ENCODE peak calls at places on chromosomes 2 and 18, in ten cellular contexts. I is Caco-2, W is heart right ventricle, J is LNCaP clone FGC, R is PC-3, N is psoas muscle, E is AG04449, G is AG04450, H is uterus, O is body of pancreas. S is an unnamed sample.

GRCh38 chr2:28616618-28617017 is 120.8 kb downstream of the PLB1 start:
- DNase-seq in I (no peak), W (no peak), J (no peak), R (no peak), N (no peak), E (no peak), G (no peak), H (no peak), O (no peak), S (no peak)

GRCh38 chr2:48026865-48027264 is 120.6 kb upstream of the FBXO11 start:
- DNase-seq in I (no peak), W (no peak), J (no peak), R (no peak), N (no peak), E (no peak), G (no peak), H (no peak), O (no peak), S (no peak)

GRCh38 chr2:205563646-205564045 is 118.7 kb upstream of the NRP2 start:
- DNase-seq in I (peak), W (no peak), J (no peak), R (peak), N (no peak), E (no peak), G (no peak), H (no peak), O (peak), S (no peak)

GRCh38 chr2:98608962-98609604 is 694 bp downstream of the UNC50 start:
- DNase-seq in I (no peak), W (peak), J (no peak), R (peak), N (no peak), E (no peak), G (no peak), H (no peak), O (no peak), S (no peak)

GRCh38 chr18:35432565-35433001 is 55.4 kb upstream of the ZNF396 start:
- DNase-seq in I (no peak), W (no peak), J (no peak), R (no peak), N (no peak), E (peak), G (no peak), H (no peak), O (no peak), S (no peak)

GRCh38 chr2:82258151-82258550 is 1953.6 kb upstream of the LRRTM1 start:
- DNase-seq in I (no peak), W (no peak), J (no peak), R (peak), N (no peak), E (no peak), G (no peak), H (no peak), O (no peak), S (no peak)

GRCh38 chr2:189260361-189260761 is 80.8 kb upstream of the COL5A2 start:
- DNase-seq in I (no peak), W (no peak), J (no peak), R (no peak), N (no peak), E (no peak), G (no peak), H (no peak), O (no peak), S (no peak)

GRCh38 chr2:240604291-240604938 is 17.9 kb downstream of the CAPN10 start:
- DNase-seq in I (peak), W (peak), J (peak), R (peak), N (peak), E (no peak), G (no peak), H (peak), O (peak), S (no peak)

GRCh38 chr2:30984141-30984540 is 154.1 kb downstream of the GALNT14 start:
- DNase-seq in I (no peak), W (peak), J (no peak), R (no peak), N (no peak), E (no peak), G (no peak), H (no peak), O (no peak), S (no peak)

GRCh38 chr18:24397131-24397693 is 412 bp downstream of the OSBPL1A start:
- DNase-seq in I (peak), W (peak), J (peak), R (peak), N (no peak), E (peak), G (peak), H (peak), O (peak), S (peak)

GRCh38 chr2:57543211-57543610 is 503.4 kb upstream of the VRK2 start:
- DNase-seq in I (no peak), W (no peak), J (peak), R (no peak), N (no peak), E (no peak), G (no peak), H (no peak), O (no peak), S (no peak)

GRCh38 chr2:222440670-222441422 is 16.5 kb downstream of the SGPP2 start:
- DNase-seq in I (no peak), W (no peak), J (no peak), R (peak), N (no peak), E (peak), G (peak), H (no peak), O (no peak), S (no peak)

GRCh38 chr2:123303735-123304134 is 721.4 kb upstream of the CNTNAP5 start:
- DNase-seq in I (no peak), W (no peak), J (no peak), R (no peak), N (no peak), E (no peak), G (no peak), H (no peak), O (no peak), S (no peak)

GRCh38 chr2:150878347-150878746 is 383.3 kb downstream of the RBM43 start:
- DNase-seq in I (peak), W (no peak), J (no peak), R (peak), N (no peak), E (no peak), G (no peak), H (no peak), O (no peak), S (peak)

GRCh38 chr2:177727577-177728351 is 335.2 kb downstream of the AGPS start:
- DNase-seq in I (no peak), W (no peak), J (no peak), R (no peak), N (no peak), E (no peak), G (no peak), H (no peak), O (no peak), S (no peak)

GRCh38 chr2:105261061-105261460 is 19.5 kb downstream of the GPR45 start:
- DNase-seq in I (no peak), W (no peak), J (no peak), R (no peak), N (no peak), E (peak), G (peak), H (peak), O (no peak), S (peak)

GRCh38 chr2:241981076-241981700 is 111.7 kb downstream of the RTP5 start:
- DNase-seq in I (no peak), W (no peak), J (no peak), R (no peak), N (no peak), E (no peak), G (no peak), H (no peak), O (no peak), S (no peak)

GRCh38 chr2:222939208-222939846 is 78.5 kb downstream of the ACSL3 start:
- DNase-seq in I (peak), W (peak), J (peak), R (peak), N (no peak), E (no peak), G (no peak), H (no peak), O (peak), S (peak)

GRCh38 chr18:72768681-72769229 is 99.0 kb downstream of the NETO1 start:
- DNase-seq in I (no peak), W (no peak), J (peak), R (no peak), N (no peak), E (no peak), G (no peak), H (no peak), O (no peak), S (no peak)

GRCh38 chr2:192070099-192070498 is 124.6 kb downstream of the TMEFF2 start:
- DNase-seq in I (no peak), W (no peak), J (no peak), R (peak), N (no peak), E (no peak), G (no peak), H (no peak), O (no peak), S (no peak)

GRCh38 chr2:101473911-101474751 is 781 bp downstream of the RFX8 start:
- DNase-seq in I (peak), W (peak), J (no peak), R (peak), N (peak), E (no peak), G (no peak), H (peak), O (peak), S (no peak)

GRCh38 chr18:46325836-46326235 is 221.7 kb downstream of the HAUS1 start:
- DNase-seq in I (no peak), W (no peak), J (no peak), R (no peak), N (no peak), E (no peak), G (no peak), H (no peak), O (no peak), S (peak)

GRCh38 chr2:40103590-40103989 is 324.5 kb upstream of the THUMPD2 start:
- DNase-seq in I (no peak), W (no peak), J (no peak), R (no peak), N (no peak), E (no peak), G (peak), H (no peak), O (no peak), S (peak)

GRCh38 chr2:40103163-40103562 is 324.1 kb upstream of the THUMPD2 start:
- DNase-seq in I (no peak), W (no peak), J (no peak), R (no peak), N (no peak), E (peak), G (peak), H (no peak), O (no peak), S (peak)

GRCh38 chr2:40106061-40106460 is 327.0 kb upstream of the THUMPD2 start:
- DNase-seq in I (no peak), W (no peak), J (no peak), R (no peak), N (no peak), E (no peak), G (no peak), H (no peak), O (no peak), S (peak)

GRCh38 chr2:40101076-40101688 is 322.1 kb upstream of the THUMPD2 start:
- DNase-seq in I (no peak), W (no peak), J (no peak), R (no peak), N (no peak), E (peak), G (peak), H (no peak), O (no peak), S (peak)

DNA sequence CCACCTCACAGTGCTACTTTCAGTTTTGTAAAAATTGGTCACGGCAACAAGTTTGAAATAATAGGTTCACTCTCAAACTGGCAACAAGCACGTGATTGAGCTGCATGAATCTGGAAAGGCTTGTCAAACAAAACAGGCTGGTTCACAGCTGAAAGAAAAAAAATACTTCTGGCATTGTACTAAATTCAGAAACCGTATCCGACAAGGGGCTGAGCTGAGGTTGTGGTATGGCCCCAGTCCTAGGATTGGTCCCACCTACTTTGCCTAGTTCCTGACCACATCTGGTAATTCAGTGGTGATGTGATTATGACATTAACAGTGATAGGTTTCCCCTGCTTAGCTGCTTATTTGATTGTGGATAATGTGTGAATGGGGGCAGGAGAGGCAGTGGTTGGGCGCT is 326.5 kb upstream of the THUMPD2 start:
- DNase-seq in I (no peak), W (no peak), J (no peak), R (no peak), N (no peak), E (no peak), G (no peak), H (no peak), O (no peak), S (peak)
- H3K4me3 ChIP-seq in I (no peak), W (no peak), J (no peak), R (no peak), N (no peak), E (no peak), G (no peak), H (no peak), O (no peak), S (no peak)

GRCh38 chr2:20594048-20594750 is 56.7 kb downstream of the HS1BP3 start:
- DNase-seq in I (no peak), W (no peak), J (no peak), R (no peak), N (no peak), E (no peak), G (no peak), H (no peak), O (peak), S (no peak)

GRCh38 chr2:20594957-20595356 is 55.9 kb downstream of the HS1BP3 start:
- DNase-seq in I (no peak), W (no peak), J (no peak), R (no peak), N (no peak), E (no peak), G (no peak), H (peak), O (peak), S (no peak)

GRCh38 chr2:20596973-20597867 is 53.7 kb downstream of the HS1BP3 start:
- DNase-seq in I (peak), W (peak), J (no peak), R (no peak), N (peak), E (no peak), G (no peak), H (peak), O (peak), S (no peak)

GRCh38 chr2:20596193-20596972 is 54.5 kb downstream of the HS1BP3 start:
- DNase-seq in I (no peak), W (no peak), J (no peak), R (no peak), N (no peak), E (no peak), G (no peak), H (no peak), O (peak), S (no peak)

GRCh38 chr2:20595439-20596192 is 55.3 kb downstream of the HS1BP3 start:
- DNase-seq in I (no peak), W (no peak), J (no peak), R (peak), N (no peak), E (no peak), G (no peak), H (peak), O (peak), S (peak)
- H3K4me3 ChIP-seq in I (no peak), W (no peak), J (no peak), R (no peak), N (no peak), E (no peak), G (no peak), H (no peak), O (no peak), S (no peak)

GRCh38 chr2:262117-262516 is 1.7 kb downstream of the SH3YL1 start:
- DNase-seq in I (no peak), W (no peak), J (no peak), R (no peak), N (no peak), E (no peak), G (no peak), H (no peak), O (no peak), S (peak)
- H3K4me3 ChIP-seq in I (no peak), W (no peak), J (no peak), R (peak), N (no peak), E (no peak), G (no peak), H (no peak), O (no peak), S (no peak)

DNA sequence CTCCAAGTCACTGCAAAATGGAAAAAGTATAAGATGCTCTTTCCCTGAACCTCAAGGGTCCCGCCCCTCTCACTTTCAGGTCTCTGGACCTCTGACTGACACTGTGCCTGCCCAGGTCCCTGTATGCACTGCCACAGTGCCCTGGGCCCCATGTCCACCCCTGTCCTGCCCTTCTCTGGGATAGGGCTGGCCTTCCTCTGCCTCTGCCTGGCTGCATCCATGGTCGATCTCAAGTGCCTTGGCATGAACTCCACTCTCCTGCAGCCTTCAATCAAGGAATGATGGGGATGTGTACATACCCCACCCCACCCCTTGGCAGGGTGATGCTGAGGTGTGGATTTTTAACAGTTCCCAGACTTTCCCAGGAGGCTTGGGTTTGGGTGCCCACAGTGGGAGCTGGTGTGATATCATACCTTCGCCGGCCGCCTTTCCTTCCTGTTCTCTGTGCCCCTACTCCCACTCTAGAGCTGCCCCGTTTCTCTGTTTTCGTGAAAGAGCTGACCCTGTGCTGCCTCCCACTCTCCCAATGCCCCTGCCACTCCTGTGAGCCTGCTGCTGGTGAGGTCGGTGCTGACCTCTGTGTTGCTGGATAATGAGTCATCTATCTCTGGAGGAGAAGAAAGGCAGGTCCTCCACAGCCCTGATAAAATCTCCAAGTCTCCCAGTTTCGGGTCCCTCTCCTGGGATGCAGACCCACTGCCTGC is 18.9 kb downstream of the PTPN18 start:
- DNase-seq in I (no peak), W (no peak), J (no peak), R (no peak), N (no peak), E (no peak), G (no peak), H (no peak), O (no peak), S (no peak)
- H3K4me3 ChIP-seq in I (no peak), W (no peak), J (no peak), R (no peak), N (no peak), E (peak), G (no peak), H (no peak), O (no peak), S (no peak)

DNA sequence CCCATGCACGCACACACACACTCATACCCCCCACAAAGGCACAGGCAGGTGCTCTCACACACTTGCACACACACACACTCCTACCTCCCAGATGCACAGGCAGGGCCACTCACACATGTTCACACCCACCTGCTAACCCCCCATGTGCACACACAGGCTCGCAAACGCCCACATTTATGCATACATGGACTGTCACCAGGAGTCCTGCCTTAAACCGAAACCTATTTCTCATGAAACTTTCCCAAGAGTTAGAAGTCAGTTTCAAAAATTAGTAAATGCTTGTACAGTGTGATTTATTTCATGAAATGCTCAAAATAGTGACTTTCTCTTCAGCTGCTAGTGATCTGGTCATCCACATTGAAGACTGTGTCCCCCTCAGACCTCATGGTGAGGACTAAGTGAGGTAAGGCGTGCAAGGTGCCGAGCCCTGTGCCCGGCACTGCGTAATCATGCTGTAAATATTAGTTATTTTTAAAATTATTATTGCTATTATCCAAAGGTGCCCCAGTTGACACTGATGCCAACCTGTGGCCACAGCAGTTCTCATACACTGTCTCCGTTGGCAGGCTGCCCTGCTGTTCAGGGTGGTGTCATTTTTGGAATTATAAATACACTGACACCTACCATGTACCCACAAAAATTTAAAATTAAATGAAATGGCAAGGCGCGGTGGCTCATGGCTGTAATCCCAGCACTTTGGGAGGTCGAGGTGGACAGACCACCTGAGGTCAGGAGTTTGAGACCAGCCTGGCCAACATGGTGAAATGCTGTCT is 12.4 kb downstream of the CNNM4 start:
- DNase-seq in I (no peak), W (peak), J (no peak), R (no peak), N (no peak), E (no peak), G (no peak), H (no peak), O (no peak), S (no peak)
- H3K4me3 ChIP-seq in I (no peak), W (peak), J (no peak), R (no peak), N (no peak), E (no peak), G (no peak), H (no peak), O (no peak), S (no peak)

GRCh38 chr2:60484080-60484737 is 69.2 kb downstream of the BCL11A start:
- DNase-seq in I (no peak), W (peak), J (no peak), R (no peak), N (no peak), E (peak), G (peak), H (no peak), O (no peak), S (no peak)
- H3K4me3 ChIP-seq in I (no peak), W (no peak), J (no peak), R (no peak), N (no peak), E (peak), G (no peak), H (no peak), O (no peak), S (no peak)

GRCh38 chr18:9148239-9148552 is 11.6 kb downstream of the ANKRD12 start:
- DNase-seq in I (no peak), W (no peak), J (no peak), R (no peak), N (no peak), E (no peak), G (no peak), H (no peak), O (no peak), S (no peak)

GRCh38 chr18:9153281-9153680 is 16.7 kb downstream of the ANKRD12 start:
- DNase-seq in I (no peak), W (no peak), J (no peak), R (no peak), N (no peak), E (no peak), G (no peak), H (no peak), O (no peak), S (no peak)

GRCh38 chr18:9146224-9146623 is 9.6 kb downstream of the ANKRD12 start:
- DNase-seq in I (no peak), W (no peak), J (no peak), R (no peak), N (no peak), E (no peak), G (no peak), H (no peak), O (no peak), S (no peak)

GRCh38 chr18:9147440-9148238 is 11.1 kb downstream of the ANKRD12 start:
- DNase-seq in I (peak), W (peak), J (peak), R (peak), N (no peak), E (peak), G (no peak), H (peak), O (peak), S (peak)

GRCh38 chr18:9150116-9150515 is 13.5 kb downstream of the ANKRD12 start:
- DNase-seq in I (no peak), W (no peak), J (no peak), R (no peak), N (no peak), E (no peak), G (no peak), H (no peak), O (no peak), S (no peak)
- H3K4me3 ChIP-seq in I (no peak), W (no peak), J (no peak), R (no peak), N (no peak), E (no peak), G (no peak), H (no peak), O (no peak), S (no peak)